ENCODE peak calls at places on chromosomes 7 and 10, in seven cellular contexts. X, K, R, W, H, M and I are unnamed samples.

GRCh38 chr7:107661865-107662379 is 1.3 kb downstream of the SLC26A4 start:
- DNase-seq in X (no peak), K (no peak), R (no peak), W (no peak), H (no peak), M (no peak), I (no peak)

GRCh38 chr7:158413962-158414961 is 173.4 kb downstream of the PTPRN2 start:
- DNase-seq in X (no peak), K (no peak), R (no peak), W (no peak), H (no peak), M (no peak), I (no peak)

GRCh38 chr7:28136885-28137284 is 43.7 kb downstream of the JAZF1 start:
- DNase-seq in X (no peak), K (no peak), R (no peak), W (no peak), H (no peak), M (no peak), I (no peak)

GRCh38 chr10:61175331-61175730 is 231.3 kb upstream of the RHOBTB1 start:
- DNase-seq in X (no peak), K (no peak), R (peak; percentile 15), W (no peak), H (no peak), M (no peak), I (no peak)

GRCh38 chr10:74432841-74433594 is 282.0 kb downstream of the ADK start:
- DNase-seq in X (no peak), K (no peak), R (peak; percentile 41), W (no peak), H (no peak), M (peak; percentile 23), I (peak; percentile 52)

GRCh38 chr10:5679606-5680005 is 5.0 kb upstream of the TASOR2 start:
- DNase-seq in X (no peak), K (no peak), R (no peak), W (no peak), H (peak; percentile 49), M (no peak), I (no peak)

GRCh38 chr7:38748056-38748610 is 117.0 kb upstream of the AMPH start:
- DNase-seq in X (no peak), K (no peak), R (peak; percentile 16), W (no peak), H (no peak), M (peak; percentile 14), I (no peak)

GRCh38 chr7:100837099-100837836 is 9.9 kb upstream of the EPHB4 start:
- DNase-seq in X (peak; percentile 82), K (peak; percentile 88), R (peak; percentile 81), W (peak; percentile 31), H (no peak), M (peak; percentile 84), I (peak; percentile 55)

GRCh38 chr7:2452643-2453270 is 23.4 kb downstream of the GRIFIN start:
- DNase-seq in X (no peak), K (no peak), R (no peak), W (no peak), H (no peak), M (no peak), I (no peak)

GRCh38 chr10:843703-844102 is 87.8 kb downstream of the LARP4B start:
- DNase-seq in X (no peak), K (no peak), R (no peak), W (no peak), H (no peak), M (no peak), I (no peak)

GRCh38 chr7:45921699-45922519 is 837 bp upstream of the IGFBP3 start:
- DNase-seq in X (peak; percentile 44), K (peak; percentile 87), R (peak; percentile 73), W (no peak), H (peak; percentile 34), M (peak; percentile 33), I (peak; percentile 70)

GRCh38 chr7:100156331-100157068 is 2.0 kb downstream of the TRAPPC14 start:
- DNase-seq in X (no peak), K (no peak), R (peak; percentile 40), W (no peak), H (no peak), M (peak; percentile 72), I (no peak)

GRCh38 chr10:113689574-113689973 is 9.9 kb downstream of the CASP7 start:
- DNase-seq in X (no peak), K (no peak), R (no peak), W (no peak), H (no peak), M (no peak), I (no peak)

GRCh38 chr7:122914812-122915211 is 28.6 kb upstream of the CADPS2 start:
- DNase-seq in X (no peak), K (no peak), R (no peak), W (no peak), H (no peak), M (no peak), I (no peak)

GRCh38 chr7:113768256-113768847 is 150.5 kb downstream of the PPP1R3A start:
- DNase-seq in X (no peak), K (no peak), R (no peak), W (no peak), H (no peak), M (no peak), I (no peak)

GRCh38 chr7:47375121-47375551 is 206.8 kb downstream of the TNS3 start:
- DNase-seq in X (no peak), K (no peak), R (no peak), W (no peak), H (no peak), M (no peak), I (no peak)

GRCh38 chr7:47376991-47377590 is 204.8 kb downstream of the TNS3 start:
- DNase-seq in X (no peak), K (no peak), R (no peak), W (no peak), H (no peak), M (no peak), I (no peak)

GRCh38 chr7:47374538-47374937 is 207.4 kb downstream of the TNS3 start:
- DNase-seq in X (no peak), K (no peak), R (no peak), W (no peak), H (no peak), M (no peak), I (no peak)

GRCh38 chr7:47373871-47374451 is 207.9 kb downstream of the TNS3 start:
- DNase-seq in X (no peak), K (no peak), R (peak; percentile 64), W (no peak), H (no peak), M (no peak), I (no peak)

DNA sequence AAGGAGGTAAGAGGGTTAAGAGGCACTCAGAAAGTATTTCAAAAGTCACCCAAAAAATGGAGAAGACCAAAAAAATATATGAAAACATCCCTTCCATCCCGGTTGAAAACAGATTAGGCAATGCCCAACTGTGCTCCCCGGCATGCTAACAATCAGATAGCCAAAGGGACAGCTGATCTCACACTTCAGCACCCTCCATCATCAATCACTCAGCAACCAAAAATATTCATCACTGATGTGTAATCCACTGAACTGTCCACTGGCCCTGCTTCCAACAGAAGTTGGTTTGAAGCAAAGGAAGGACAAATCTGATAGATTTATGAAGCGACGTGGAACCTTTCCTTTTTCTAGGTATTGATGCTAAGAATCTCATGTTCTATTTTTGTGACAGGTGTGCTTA is 206.3 kb downstream of the TNS3 start:
- DNase-seq in X (no peak), K (no peak), R (no peak), W (no peak), H (no peak), M (no peak), I (no peak)
- TF ChIP-seq JUND in X (no peak), K (no peak), R (no peak), W (no peak), H (no peak), M (no peak), I (no peak)

GRCh38 chr10:102068216-102068615 is 3.1 kb downstream of the HPS6 start:
- DNase-seq in X (no peak), K (no peak), R (no peak), W (no peak), H (no peak), M (no peak), I (no peak)

GRCh38 chr10:102067091-102067916 is 2.2 kb downstream of the HPS6 start:
- DNase-seq in X (no peak), K (no peak), R (no peak), W (no peak), H (no peak), M (no peak), I (no peak)

GRCh38 chr10:102066421-102067068 is 1.4 kb downstream of the HPS6 start:
- DNase-seq in X (no peak), K (no peak), R (no peak), W (no peak), H (no peak), M (no peak), I (no peak)

GRCh38 chr10:102065561-102066420 is 642 bp downstream of the HPS6 start:
- DNase-seq in X (no peak), K (no peak), R (peak; percentile 79), W (no peak), H (no peak), M (no peak), I (peak; percentile 49)

DNA sequence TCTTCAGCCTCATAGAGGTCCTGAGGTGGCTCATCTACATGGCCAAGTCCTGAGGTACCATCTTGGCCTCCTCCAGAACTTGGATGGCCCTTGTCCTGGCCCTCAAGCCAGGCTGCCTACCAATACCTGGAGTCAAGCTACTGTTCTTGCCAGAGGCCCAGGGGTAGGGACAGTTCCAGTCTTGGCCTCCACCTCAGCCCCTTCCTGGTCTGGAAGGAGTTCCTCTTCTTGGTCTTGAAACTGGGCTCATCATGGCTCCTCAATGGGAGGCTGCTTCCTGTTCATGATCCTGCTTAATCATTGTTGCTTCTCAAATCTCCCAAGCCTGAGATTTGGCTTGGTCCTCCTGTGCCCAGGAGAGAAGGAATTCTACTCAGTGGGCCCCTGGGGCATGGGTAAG is 3.9 kb downstream of the HPS6 start:
- DNase-seq in X (no peak), K (no peak), R (no peak), W (no peak), H (no peak), M (no peak), I (no peak)
- TF ChIP-seq JUND in X (no peak), K (no peak), R (no peak), W (no peak), H (no peak), M (no peak), I (no peak)

DNA sequence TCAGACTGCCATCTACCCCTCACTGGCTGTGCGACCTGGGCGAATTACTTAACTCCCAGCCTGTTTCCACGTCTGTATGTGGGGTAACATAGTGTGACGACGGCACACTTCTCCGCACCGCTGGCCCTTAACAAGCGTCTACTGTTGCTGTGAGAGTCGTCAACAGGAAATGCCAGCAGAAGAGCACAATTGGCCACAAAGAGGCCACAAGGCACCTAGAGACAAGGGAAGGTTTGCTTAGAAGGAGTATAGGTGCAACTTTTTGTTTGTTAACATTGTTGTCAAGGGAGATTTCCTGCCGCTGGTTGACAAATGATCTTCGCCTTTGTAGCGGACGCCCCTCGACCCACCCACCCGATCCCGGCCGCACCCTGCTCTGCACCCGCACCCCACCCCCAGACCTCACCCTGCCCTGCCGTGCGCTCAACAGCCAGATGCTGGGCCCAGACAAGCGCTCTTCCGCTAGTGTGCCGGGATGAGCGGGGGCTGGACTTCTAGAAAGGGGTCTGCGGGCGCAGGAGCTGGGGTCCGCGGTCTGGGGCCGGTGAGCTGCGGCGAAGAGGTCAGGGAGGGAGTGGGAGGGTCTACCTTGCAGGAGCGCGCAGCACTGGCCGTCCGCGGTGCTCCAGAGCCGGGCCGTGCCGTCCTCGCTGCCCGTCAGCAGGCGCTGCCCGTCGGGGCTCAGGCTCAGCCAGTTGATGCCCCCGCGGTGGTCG is 841 bp downstream of the WDR86 start:
- DNase-seq in X (no peak), K (peak; percentile 75), R (peak; percentile 87), W (peak; percentile 23), H (peak; percentile 66), M (no peak), I (no peak)
- TF ChIP-seq JUND in X (no peak), K (no peak), R (no peak), W (no peak), H (no peak), M (no peak), I (no peak)

GRCh38 chr7:16967174-16967868 is 85.5 kb upstream of the AGR3 start:
- DNase-seq in X (no peak), K (no peak), R (no peak), W (no peak), H (no peak), M (no peak), I (no peak)
- TF ChIP-seq JUND in X (no peak), K (no peak), R (no peak), W (no peak), H (no peak), M (no peak), I (no peak)